ENCODE peak calls at places on chromosomes 2 and 18, in nine cellular contexts. L, I, A, C, X, E, Q, R and T are unnamed samples. For H3K4me1, the result is how much of the 10 kb centered on the place peaks cover.

GRCh38 chr2:216298719-216299118 is 73.6 kb downstream of the MARCHF4 start:
- DNase-seq in A (no peak), X (peak), R (no peak), I (no peak), L (no peak), Q (peak), C (no peak), E (peak), T (no peak)

GRCh38 chr18:28147674-28148171 is 29.2 kb downstream of the CDH2 start:
- DNase-seq in L (no peak), I (no peak), A (no peak), E (peak), X (no peak), Q (no peak), C (no peak), R (no peak), T (no peak)

GRCh38 chr2:157508676-157509075 is 64.8 kb upstream of the CYTIP start:
- DNase-seq in E (no peak), A (no peak), R (no peak), Q (no peak), I (no peak), C (no peak), X (no peak), L (no peak), T (no peak)

GRCh38 chr18:6876646-6877045 is 147.1 kb downstream of the ARHGAP28 start:
- DNase-seq in I (no peak), R (no peak), C (no peak), X (no peak), Q (no peak), L (no peak), A (no peak), E (no peak), T (no peak)

GRCh38 chr2:218367415-218368149 is 10.9 kb downstream of the CATIP start:
- DNase-seq in E (peak), C (peak), L (peak), I (peak), X (peak), A (peak), Q (peak), R (peak), T (peak)

GRCh38 chr2:61660511-61661388 is 122.6 kb upstream of the XPO1 start:
- DNase-seq in A (peak), R (no peak), C (peak), L (no peak), I (no peak), E (no peak), X (no peak), Q (no peak), T (no peak)

GRCh38 chr18:48555465-48555995 is 16.7 kb downstream of the CTIF start:
- DNase-seq in L (no peak), X (no peak), E (no peak), Q (no peak), A (no peak), C (no peak), I (no peak), R (no peak), T (no peak)

GRCh38 chr2:38176619-38177021 is 100.7 kb upstream of the CYP1B1 start:
- DNase-seq in Q (no peak), E (peak), I (no peak), R (no peak), C (no peak), L (no peak), X (no peak), A (no peak), T (no peak)

GRCh38 chr2:11097988-11098387 is 57.3 kb upstream of the SLC66A3 start:
- DNase-seq in R (no peak), X (no peak), C (no peak), Q (no peak), L (no peak), A (no peak), E (no peak), I (no peak), T (no peak)

GRCh38 chr2:197707316-197708213 is 2.4 kb downstream of the MARS2 start:
- DNase-seq in A (peak), E (peak), L (no peak), R (no peak), X (no peak), I (no peak), C (peak), Q (peak), T (no peak)

GRCh38 chr2:217207387-217208010 is 347.6 kb upstream of the TNP1 start:
- DNase-seq in C (no peak), A (no peak), L (no peak), R (no peak), Q (no peak), I (no peak), E (no peak), X (no peak), T (no peak)

GRCh38 chr2:168432565-168433186 is 23.4 kb upstream of the CERS6 start:
- DNase-seq in C (no peak), L (no peak), A (no peak), R (peak), X (no peak), I (no peak), Q (no peak), E (no peak), T (no peak)

GRCh38 chr2:23545811-23546210 is 160.8 kb downstream of the KLHL29 start:
- DNase-seq in Q (no peak), A (no peak), R (no peak), X (no peak), E (no peak), C (no peak), I (no peak), L (no peak), T (no peak)

GRCh38 chr2:29235411-29235810 is 120.2 kb downstream of the CLIP4 start:
- DNase-seq in R (no peak), X (no peak), C (no peak), L (no peak), E (no peak), Q (no peak), I (no peak), A (no peak), T (no peak)

GRCh38 chr2:174764281-174765063 is at the start of gene CHRNA1:
- DNase-seq in Q (no peak), X (no peak), R (no peak), A (no peak), I (no peak), E (peak), C (no peak), L (no peak), T (no peak)

GRCh38 chr18:23824704-23825103 is 135.5 kb downstream of the LAMA3 start:
- DNase-seq in L (no peak), R (no peak), X (no peak), C (no peak), A (no peak), Q (no peak), I (no peak), E (peak), T (no peak)

GRCh38 chr18:2304378-2305175 is 266.7 kb downstream of the METTL4 start:
- DNase-seq in Q (no peak), A (no peak), R (no peak), X (no peak), E (peak), C (no peak), L (no peak), I (no peak), T (no peak)

GRCh38 chr2:216388046-216388884 is 16.0 kb upstream of the MARCHF4 start:
- DNase-seq in L (no peak), E (no peak), C (no peak), R (peak), I (no peak), X (no peak), Q (no peak), A (no peak), T (no peak)

GRCh38 chr2:197158591-197159550 is 151.7 kb downstream of the ANKRD44 start:
- DNase-seq in E (peak), R (no peak), A (no peak), X (no peak), C (no peak), I (no peak), L (no peak), Q (no peak), T (no peak)

GRCh38 chr2:107811376-107811775 is 15.3 kb upstream of the RGPD4 start:
- DNase-seq in X (no peak), Q (no peak), R (no peak), I (no peak), L (no peak), C (no peak), E (no peak), A (no peak), T (no peak)

GRCh38 chr18:32435631-32436500 is 34.8 kb downstream of the GAREM1 start:
- DNase-seq in I (no peak), X (no peak), R (no peak), L (no peak), E (no peak), C (peak), A (no peak), Q (no peak), T (no peak)

GRCh38 chr18:45517181-45517741 is 98.0 kb upstream of the SLC14A2 start:
- DNase-seq in Q (no peak), A (peak), I (no peak), C (no peak), L (peak), E (peak), X (peak), R (no peak), T (no peak)

GRCh38 chr2:72998234-72998651 is 73.3 kb downstream of the SFXN5 start:
- DNase-seq in I (no peak), C (no peak), E (no peak), L (no peak), X (no peak), A (no peak), Q (no peak), R (no peak), T (peak)

GRCh38 chr2:187580462-187581124 is 26.4 kb upstream of the TFPI start:
- DNase-seq in Q (peak), C (peak), X (no peak), E (peak), R (no peak), L (peak), I (no peak), A (peak), T (no peak)

GRCh38 chr18:80169607-80170006 is 60.5 kb downstream of the ADNP2 start:
- DNase-seq in I (no peak), R (no peak), X (no peak), C (no peak), A (no peak), E (peak), L (no peak), Q (no peak), T (no peak)

GRCh38 chr2:222318712-222319575 is 20.1 kb upstream of the PAX3 start:
- DNase-seq in R (no peak), I (no peak), E (peak), C (peak), X (peak), A (peak), L (no peak), Q (no peak), T (no peak)

GRCh38 chr2:96140941-96141623 is 2.8 kb upstream of the ASTL start:
- DNase-seq in X (no peak), C (no peak), Q (no peak), A (no peak), I (no peak), L (no peak), R (no peak), E (no peak), T (no peak)

GRCh38 chr18:7566587-7567486 is at the start of gene PTPRM:
- DNase-seq in R (peak), L (no peak), X (peak), A (peak), Q (peak), E (peak), C (peak), I (peak), T (peak)

GRCh38 chr2:214261683-214262082 is 149.2 kb upstream of the VWC2L start:
- DNase-seq in I (no peak), L (no peak), X (no peak), Q (no peak), A (no peak), E (peak), R (no peak), C (no peak), T (no peak)

DNA sequence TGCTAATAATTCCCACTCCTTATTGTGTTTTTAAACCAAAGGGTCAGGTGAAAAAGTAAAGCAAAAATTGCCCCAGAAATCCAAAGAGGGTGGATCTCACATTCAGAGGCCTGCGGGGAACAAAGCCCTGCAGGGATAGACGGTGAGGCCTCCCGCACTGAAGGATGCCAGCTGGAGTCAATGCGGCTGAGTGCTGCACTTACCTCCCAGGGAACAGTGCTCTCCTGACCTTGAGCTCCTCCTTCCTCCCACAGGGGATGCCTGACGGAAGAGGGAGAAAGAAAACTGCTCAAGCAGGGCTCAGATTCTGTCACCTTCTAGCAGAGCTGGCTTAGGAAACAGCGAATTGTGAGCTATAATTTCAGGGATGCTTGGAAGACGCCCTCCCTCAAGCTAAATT is 83.2 kb downstream of the PDCL3 start:
- DNase-seq in Q (no peak), C (no peak), L (no peak), X (no peak), E (no peak), I (no peak), A (no peak), R (no peak), T (no peak)
- H3K4me1 ChIP-seq in Q (under half), C (under half), L (under half), X (under half), E (under half), I (under half), A (under half), R (half or more), T (under half)

GRCh38 chr2:128372621-128373341 is 54.1 kb upstream of the HS6ST1 start:
- DNase-seq in E (no peak), X (no peak), I (no peak), R (peak), A (no peak), L (no peak), Q (no peak), C (no peak), T (no peak)
- H3K4me1 ChIP-seq in E (under half), X (under half), I (under half), R (under half), A (under half), L (under half), Q (under half), C (under half), T (under half)

DNA sequence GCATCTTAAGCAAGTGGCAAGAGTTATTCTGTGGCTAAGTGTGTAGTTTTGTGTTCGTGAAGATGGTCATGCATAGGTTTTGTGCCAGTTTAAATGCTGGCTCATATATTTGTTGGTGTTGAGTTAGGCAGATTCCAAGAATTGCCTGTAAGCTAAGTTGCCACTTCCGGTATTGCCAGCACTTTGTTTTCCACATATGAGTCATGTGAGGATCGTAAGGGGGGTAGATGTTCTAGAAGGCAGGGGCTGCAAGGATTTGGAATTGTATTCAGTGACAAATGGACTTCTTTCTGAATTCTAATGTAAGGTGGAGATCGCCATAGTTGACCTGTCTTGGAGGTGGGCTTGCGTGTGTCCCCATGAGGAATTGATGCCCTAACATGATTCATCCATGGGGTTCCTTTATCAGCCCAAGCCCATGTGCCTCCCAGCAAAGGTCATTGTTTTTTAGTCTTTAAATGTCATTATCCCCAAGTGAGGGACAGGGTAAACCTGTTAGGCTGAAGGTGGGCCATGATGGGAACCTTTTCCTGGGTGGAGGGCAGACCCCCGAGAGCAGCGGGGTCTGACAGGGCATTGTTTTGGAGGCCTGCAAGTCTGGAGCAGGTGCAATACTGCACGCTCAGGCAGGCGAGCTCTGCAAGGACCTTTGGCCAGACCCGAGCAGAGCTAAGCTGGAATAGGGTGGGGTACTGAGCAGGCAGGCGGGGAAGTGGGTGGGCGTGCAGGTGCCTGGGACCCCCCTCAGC is 77.3 kb downstream of the LRRFIP1 start:
- DNase-seq in L (no peak), X (no peak), R (peak), E (peak), Q (no peak), I (no peak), C (no peak), A (no peak), T (peak)
- H3K4me1 ChIP-seq in L (under half), X (half or more), R (half or more), E (under half), Q (under half), I (half or more), C (under half), A (under half), T (under half)

GRCh38 chr2:219636144-219636915 is 8.9 kb downstream of the SLC4A3 start:
- DNase-seq in I (no peak), R (no peak), L (no peak), C (no peak), E (no peak), Q (no peak), A (no peak), X (no peak), T (no peak)

GRCh38 chr2:219634171-219634940 is 6.9 kb downstream of the SLC4A3 start:
- DNase-seq in I (no peak), X (no peak), E (no peak), R (no peak), A (no peak), Q (no peak), L (no peak), C (no peak), T (no peak)

GRCh38 chr2:219636941-219637841 is 9.8 kb downstream of the SLC4A3 start:
- DNase-seq in E (no peak), I (no peak), Q (no peak), X (no peak), L (no peak), R (no peak), C (no peak), A (no peak), T (no peak)

GRCh38 chr2:219633276-219634065 is 6.0 kb downstream of the SLC4A3 start:
- DNase-seq in E (no peak), A (no peak), Q (no peak), R (no peak), I (no peak), X (no peak), C (no peak), L (no peak), T (no peak)

DNA sequence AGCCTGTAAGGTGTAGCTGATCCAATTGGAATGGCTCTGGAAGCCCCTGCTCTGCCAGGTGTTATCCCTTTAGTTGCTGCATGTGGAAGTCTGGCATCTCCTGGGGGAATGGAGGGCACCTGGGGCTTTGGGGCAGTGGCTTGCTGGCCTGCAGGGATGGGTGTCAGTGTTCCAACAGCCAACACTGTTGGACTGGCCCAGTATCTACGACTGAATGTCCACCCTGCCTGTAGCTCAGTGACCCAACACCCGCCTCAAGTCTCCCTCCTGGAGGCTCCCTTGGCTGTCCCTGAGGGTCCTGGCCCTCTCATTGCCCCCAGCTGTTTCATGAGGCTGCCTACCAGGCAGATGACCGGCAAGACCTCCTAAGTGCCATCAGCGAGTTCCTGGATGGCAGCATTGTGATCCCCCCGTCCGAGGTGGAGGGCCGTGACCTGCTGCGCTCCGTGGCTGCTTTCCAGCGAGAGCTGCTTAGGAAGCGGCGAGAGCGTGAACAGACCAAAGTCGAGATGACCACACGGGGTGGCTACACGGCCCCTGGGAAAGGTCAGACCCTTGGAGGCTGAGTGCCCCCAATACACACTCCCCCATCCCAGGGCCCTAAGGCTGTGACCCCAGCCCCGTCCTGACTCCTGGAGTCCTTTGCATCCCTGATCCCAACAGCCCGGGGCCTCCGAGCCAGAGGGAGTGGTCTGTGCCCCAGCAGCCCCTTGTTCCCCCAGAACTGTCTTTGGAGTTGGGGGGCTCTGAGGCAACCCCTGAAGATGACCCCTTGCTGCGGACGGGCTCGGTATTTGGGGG is 7.7 kb downstream of the SLC4A3 start:
- DNase-seq in A (no peak), X (no peak), I (no peak), C (no peak), L (no peak), E (no peak), Q (no peak), R (no peak), T (no peak)
- H3K4me1 ChIP-seq in A (under half), X (under half), I (under half), C (under half), L (under half), E (under half), Q (under half), R (under half), T (under half)

GRCh38 chr2:207833265-207833751 is 63.6 kb upstream of the FZD5 start:
- DNase-seq in X (peak), L (no peak), A (no peak), E (peak), I (no peak), Q (no peak), C (no peak), R (no peak), T (no peak)

GRCh38 chr2:207839575-207839974 is 69.9 kb upstream of the FZD5 start:
- DNase-seq in X (no peak), E (no peak), L (no peak), R (no peak), Q (no peak), C (no peak), I (no peak), A (no peak), T (no peak)

GRCh38 chr2:207836526-207837133 is 66.9 kb upstream of the FZD5 start:
- DNase-seq in A (peak), X (peak), E (no peak), Q (no peak), I (no peak), R (no peak), L (no peak), C (peak), T (no peak)

GRCh38 chr2:207831569-207832248 is 62.0 kb upstream of the FZD5 start:
- DNase-seq in L (no peak), X (peak), C (no peak), R (no peak), Q (no peak), A (no peak), E (no peak), I (no peak), T (no peak)

DNA sequence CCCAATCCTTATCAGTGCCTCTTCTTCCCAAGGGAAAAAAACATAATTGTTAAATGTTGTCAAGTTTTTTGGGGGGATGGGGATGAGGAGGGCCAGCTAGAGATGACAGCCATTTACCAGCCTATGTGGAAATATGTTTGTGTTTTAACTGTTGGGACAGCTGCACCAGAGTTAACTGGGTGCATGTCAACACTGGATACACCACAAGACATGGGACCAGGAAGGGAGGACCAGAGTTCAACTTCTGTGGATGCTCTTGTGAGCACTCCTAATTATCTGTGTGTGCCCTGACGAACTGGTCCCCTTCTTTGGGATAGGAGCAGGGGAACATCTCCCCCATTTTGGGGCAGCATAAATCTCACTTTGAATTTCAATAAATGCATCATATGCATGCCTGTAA is 66.1 kb upstream of the FZD5 start:
- DNase-seq in L (no peak), R (no peak), E (no peak), C (no peak), X (no peak), I (no peak), Q (no peak), A (no peak), T (no peak)
- H3K4me1 ChIP-seq in L (under half), R (under half), E (under half), C (under half), X (under half), I (under half), Q (under half), A (half or more), T (under half)